ENCODE peak calls at places on chromosomes 5 and 9, in ten cellular contexts. X is body of pancreas, O is endothelial cell, G is ovary, Q is Calu3, S is SK-N-SH, Z is cardiac fibroblast, F is AG09309, I is WTC11, R is transverse colon. M is an unnamed sample.

GRCh38 chr5:152556779-152557178 is 151.7 kb upstream of the NMUR2 start:
- DNase-seq in X (peak), O (no peak), G (no peak), Q (no peak), S (no peak), Z (no peak), F (no peak), I (no peak), R (no peak), M (no peak)

GRCh38 chr5:139443766-139444473 is 4.6 kb upstream of the DNAJC18 start:
- DNase-seq in X (no peak), O (peak), G (no peak), Q (no peak), S (peak), Z (peak), F (no peak), I (no peak), R (no peak), M (no peak)

GRCh38 chr5:171416160-171417049 is 3.0 kb upstream of the FGF18 start:
- DNase-seq in X (no peak), O (no peak), G (no peak), Q (no peak), S (no peak), Z (no peak), F (no peak), I (no peak), R (no peak), M (no peak)

GRCh38 chr9:20357207-20357503 is 265.1 kb downstream of the MLLT3 start:
- DNase-seq in X (no peak), O (no peak), G (no peak), Q (no peak), S (no peak), Z (no peak), F (no peak), I (no peak), R (no peak), M (no peak)

GRCh38 chr5:152058267-152058666 is 133.6 kb upstream of the GLRA1 start:
- DNase-seq in X (no peak), O (no peak), G (no peak), Q (no peak), S (no peak), Z (no peak), F (no peak), I (no peak), R (no peak), M (no peak)

GRCh38 chr5:77312411-77312810 is 101.9 kb downstream of the PDE8B start:
- DNase-seq in X (no peak), O (no peak), G (no peak), Q (no peak), S (no peak), Z (peak), F (peak), I (no peak), R (no peak), M (no peak)

GRCh38 chr9:128091571-128091970 is 23.5 kb downstream of the SLC25A25 start:
- DNase-seq in X (no peak), O (no peak), G (no peak), Q (no peak), S (no peak), Z (no peak), F (no peak), I (no peak), R (no peak), M (no peak)

GRCh38 chr9:3880851-3881250 is 355.1 kb upstream of the RFX3 start:
- DNase-seq in X (no peak), O (no peak), G (no peak), Q (no peak), S (no peak), Z (peak), F (peak), I (no peak), R (no peak), M (no peak)

GRCh38 chr5:10431408-10431807 is 10.3 kb upstream of the ROPN1L start:
- DNase-seq in X (no peak), O (no peak), G (no peak), Q (no peak), S (no peak), Z (no peak), F (no peak), I (no peak), R (no peak), M (no peak)

GRCh38 chr9:34443976-34444375 is 14.4 kb downstream of the FAM219A start:
- DNase-seq in X (no peak), O (no peak), G (no peak), Q (no peak), S (no peak), Z (no peak), F (no peak), I (no peak), R (no peak), M (no peak)

GRCh38 chr5:140339636-140340035 is 6.8 kb downstream of the HBEGF start:
- DNase-seq in X (no peak), O (no peak), G (no peak), Q (no peak), S (no peak), Z (no peak), F (no peak), I (no peak), R (no peak), M (no peak)

GRCh38 chr5:66945389-66946349 is 250.9 kb downstream of the CD180 start:
- DNase-seq in X (no peak), O (no peak), G (no peak), Q (no peak), S (no peak), Z (peak), F (no peak), I (no peak), R (no peak), M (no peak)

GRCh38 chr5:111214343-111214742 is 9.8 kb upstream of the CAMK4 start:
- DNase-seq in X (no peak), O (no peak), G (no peak), Q (no peak), S (no peak), Z (no peak), F (no peak), I (no peak), R (no peak), M (no peak)

GRCh38 chr5:52800394-52801213 is 12.9 kb downstream of the ITGA1 start:
- DNase-seq in X (peak), O (peak), G (peak), Q (peak), S (peak), Z (peak), F (no peak), I (peak), R (peak), M (peak)

GRCh38 chr5:859391-859790 is 8.6 kb upstream of the ZDHHC11 start:
- DNase-seq in X (no peak), O (no peak), G (no peak), Q (no peak), S (no peak), Z (peak), F (no peak), I (no peak), R (no peak), M (no peak)

GRCh38 chr9:92725266-92725545 is 39.4 kb downstream of the BICD2 start:
- DNase-seq in X (no peak), O (no peak), G (no peak), Q (no peak), S (no peak), Z (no peak), F (no peak), I (no peak), R (no peak), M (no peak)

GRCh38 chr5:135207866-135208265 is 173.8 kb upstream of the PITX1 start:
- DNase-seq in X (no peak), O (no peak), G (no peak), Q (no peak), S (no peak), Z (no peak), F (no peak), I (no peak), R (no peak), M (no peak)

GRCh38 chr9:90838098-90838497 is 36.5 kb downstream of the SYK start:
- DNase-seq in X (no peak), O (no peak), G (no peak), Q (no peak), S (no peak), Z (no peak), F (no peak), I (no peak), R (no peak), M (no peak)

GRCh38 chr5:55308254-55308836 is 556 bp downstream of the MTREX start:
- DNase-seq in X (peak), O (peak), G (peak), Q (peak), S (peak), Z (peak), F (no peak), I (no peak), R (peak), M (no peak)

GRCh38 chr9:4861736-4862451 is 69.2 kb downstream of the RCL1 start:
- DNase-seq in X (no peak), O (no peak), G (no peak), Q (no peak), S (no peak), Z (no peak), F (no peak), I (no peak), R (no peak), M (no peak)

GRCh38 chr5:180097163-180097894 is 25.8 kb upstream of the RNF130 start:
- DNase-seq in X (no peak), O (no peak), G (no peak), Q (no peak), S (no peak), Z (no peak), F (no peak), I (no peak), R (no peak), M (no peak)

GRCh38 chr9:99377790-99378775 is 156.0 kb downstream of the SEC61B start:
- DNase-seq in X (no peak), O (no peak), G (no peak), Q (no peak), S (no peak), Z (no peak), F (no peak), I (no peak), R (no peak), M (no peak)

GRCh38 chr9:98556511-98556910 is 152.2 kb downstream of the GABBR2 start:
- DNase-seq in X (no peak), O (no peak), G (no peak), Q (no peak), S (no peak), Z (no peak), F (no peak), I (no peak), R (no peak), M (no peak)

GRCh38 chr5:172637122-172637580 is 3.9 kb upstream of the NEURL1B start:
- DNase-seq in X (no peak), O (no peak), G (no peak), Q (no peak), S (no peak), Z (no peak), F (no peak), I (no peak), R (peak), M (no peak)
- TF ChIP-seq CTCF in X (no peak), O (no peak), G (no peak), Q (no peak), S (no peak), Z (no peak), F (no peak), I (no peak), R (no peak), M (no peak)

DNA sequence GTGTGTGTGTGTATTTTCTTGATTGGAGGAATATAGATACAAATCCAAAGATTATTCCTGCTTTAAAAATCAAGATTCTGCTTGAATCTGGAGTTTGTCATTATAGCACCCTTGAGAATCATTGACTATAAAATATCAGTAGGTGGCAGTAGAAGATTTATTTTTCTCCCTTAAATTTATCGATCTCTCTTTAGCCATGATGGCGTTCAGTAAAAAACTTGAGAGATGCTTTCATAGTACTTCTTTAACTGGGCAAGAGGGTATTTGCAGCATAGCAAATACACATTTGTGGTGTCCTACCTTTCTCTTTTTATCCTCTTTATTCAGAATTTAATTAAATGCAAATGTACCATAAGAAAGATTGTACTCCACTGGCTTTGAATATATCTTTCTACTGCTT is 307.7 kb downstream of the ADGRV1 start:
- DNase-seq in X (no peak), O (no peak), G (no peak), Q (no peak), S (peak), Z (peak), F (peak), I (no peak), R (no peak), M (no peak)
- TF ChIP-seq CTCF in X (peak), O (peak), G (peak), Q (peak), S (peak), Z (peak), F (peak), I (peak), R (peak), M (peak)

GRCh38 chr9:121445986-121446385 is 53.7 kb downstream of the GGTA1 start:
- DNase-seq in X (no peak), O (no peak), G (no peak), Q (no peak), S (no peak), Z (no peak), F (no peak), I (peak), R (no peak), M (no peak)
- TF ChIP-seq CTCF in X (no peak), O (no peak), G (no peak), Q (no peak), S (peak), Z (no peak), F (no peak), I (no peak), R (no peak), M (no peak)

GRCh38 chr9:133443982-133444381 is 15.8 kb upstream of the CACFD1 start:
- DNase-seq in X (no peak), O (no peak), G (no peak), Q (no peak), S (no peak), Z (no peak), F (no peak), I (no peak), R (no peak), M (no peak)
- TF ChIP-seq CTCF in X (no peak), O (no peak), G (no peak), Q (no peak), S (no peak), Z (no peak), F (no peak), I (no peak), R (no peak), M (no peak)

DNA sequence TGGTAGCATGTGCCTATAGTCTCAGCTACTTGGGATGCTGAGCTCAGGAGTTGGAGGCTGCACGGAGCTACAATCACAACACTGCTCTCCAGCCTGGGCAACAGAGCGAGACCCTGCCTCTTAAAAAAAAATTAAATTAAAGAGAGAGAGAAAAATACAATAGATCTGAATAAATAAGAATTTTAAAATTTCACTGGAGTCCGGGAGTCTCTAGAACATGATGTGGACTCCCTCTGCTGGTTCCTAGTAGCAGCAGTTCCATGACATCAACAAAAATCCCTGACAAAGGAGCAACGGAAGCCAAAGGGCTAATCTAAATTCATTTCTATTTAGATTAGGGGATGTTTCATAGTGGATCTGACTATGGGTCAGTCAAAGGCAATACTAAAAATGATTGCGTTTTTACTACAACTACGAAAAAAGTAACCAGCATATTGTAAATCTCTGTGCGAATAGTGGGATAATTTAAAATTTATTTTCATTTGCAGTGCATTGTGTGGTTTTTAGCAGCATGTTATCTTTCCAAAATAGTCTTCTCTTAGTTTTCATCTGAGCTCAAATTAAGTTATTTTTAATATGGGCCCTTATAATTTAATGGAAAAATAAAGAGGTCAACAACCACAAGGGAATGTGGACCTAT is 6.7 kb downstream of the INIP start:
- DNase-seq in X (peak), O (no peak), G (no peak), Q (no peak), S (peak), Z (peak), F (no peak), I (no peak), R (no peak), M (no peak)
- TF ChIP-seq CTCF in X (no peak), O (peak), G (peak), Q (peak), S (peak), Z (peak), F (peak), I (peak), R (peak), M (peak)

M was measured in neural crest cell.